ENCODE peak calls at places on chromosomes 2 and 18, in nine cellular contexts. One of them, this sample, is unnamed.
A peak's percentile ranks its signal among the peaks of the same experiment; 100 is the strongest.

GRCh38 chr2:222805591-222806304 is 55.1 kb upstream of the ACSL3 start:
- DNase-seq in ovary: no peak
- DNase-seq in IMR-90: no peak
- DNase-seq in uterus: no peak
- DNase-seq in heart left ventricle: peak; percentile 38
- DNase-seq in suprapubic skin: no peak
- DNase-seq in body of pancreas: peak; percentile 22
- DNase-seq in A549: no peak
- DNase-seq in K562: no peak
- DNase-seq in this sample: no peak

GRCh38 chr2:192051533-192051932 is 143.2 kb downstream of the TMEFF2 start:
- DNase-seq in suprapubic skin: no peak
- DNase-seq in uterus: no peak
- DNase-seq in ovary: no peak
- DNase-seq in K562: no peak
- DNase-seq in IMR-90: no peak
- DNase-seq in A549: no peak
- DNase-seq in body of pancreas: no peak
- DNase-seq in heart left ventricle: no peak
- DNase-seq in this sample: no peak

GRCh38 chr2:61910603-61911002 is 5.1 kb downstream of the COMMD1 start:
- DNase-seq in A549: no peak
- DNase-seq in K562: no peak
- DNase-seq in suprapubic skin: no peak
- DNase-seq in ovary: no peak
- DNase-seq in heart left ventricle: no peak
- DNase-seq in body of pancreas: peak; percentile 18
- DNase-seq in uterus: no peak
- DNase-seq in IMR-90: no peak
- DNase-seq in this sample: no peak

GRCh38 chr2:96623116-96623515 is 15.0 kb downstream of the KANSL3 start:
- DNase-seq in body of pancreas: no peak
- DNase-seq in uterus: no peak
- DNase-seq in suprapubic skin: no peak
- DNase-seq in A549: no peak
- DNase-seq in IMR-90: peak; percentile 33
- DNase-seq in ovary: no peak
- DNase-seq in K562: no peak
- DNase-seq in heart left ventricle: no peak
- DNase-seq in this sample: no peak

GRCh38 chr2:182606728-182607681 is 109.1 kb upstream of the DNAJC10 start:
- DNase-seq in IMR-90: no peak
- DNase-seq in uterus: no peak
- DNase-seq in K562: no peak
- DNase-seq in suprapubic skin: no peak
- DNase-seq in body of pancreas: no peak
- DNase-seq in A549: no peak
- DNase-seq in heart left ventricle: no peak
- DNase-seq in ovary: no peak
- DNase-seq in this sample: no peak

GRCh38 chr18:64276736-64277135 is 127.8 kb upstream of the LINC00305 start:
- DNase-seq in ovary: no peak
- DNase-seq in suprapubic skin: no peak
- DNase-seq in heart left ventricle: peak; percentile 36
- DNase-seq in K562: no peak
- DNase-seq in A549: no peak
- DNase-seq in IMR-90: no peak
- DNase-seq in uterus: no peak
- DNase-seq in body of pancreas: no peak
- DNase-seq in this sample: no peak

GRCh38 chr2:65064728-65065552 is 8.7 kb downstream of the CEP68 start:
- DNase-seq in heart left ventricle: peak; percentile 79
- DNase-seq in A549: peak; percentile 85
- DNase-seq in suprapubic skin: peak; percentile 86
- DNase-seq in ovary: peak; percentile 53
- DNase-seq in body of pancreas: peak; percentile 62
- DNase-seq in uterus: peak; percentile 45
- DNase-seq in K562: peak; percentile 58
- DNase-seq in IMR-90: peak; percentile 96
- DNase-seq in this sample: peak; percentile 70

GRCh38 chr2:238489431-238489830 is 62.7 kb downstream of the ASB1 start:
- DNase-seq in body of pancreas: no peak
- DNase-seq in A549: no peak
- DNase-seq in K562: no peak
- DNase-seq in suprapubic skin: no peak
- DNase-seq in ovary: no peak
- DNase-seq in IMR-90: no peak
- DNase-seq in uterus: no peak
- DNase-seq in heart left ventricle: no peak
- DNase-seq in this sample: no peak

GRCh38 chr18:43774497-43774896 is 497.2 kb upstream of the SYT4 start:
- DNase-seq in A549: no peak
- DNase-seq in K562: no peak
- DNase-seq in suprapubic skin: no peak
- DNase-seq in IMR-90: no peak
- DNase-seq in body of pancreas: no peak
- DNase-seq in uterus: no peak
- DNase-seq in ovary: no peak
- DNase-seq in heart left ventricle: no peak
- DNase-seq in this sample: no peak

GRCh38 chr2:134224005-134224404 is 29.9 kb upstream of the MGAT5 start:
- DNase-seq in suprapubic skin: no peak
- DNase-seq in ovary: no peak
- DNase-seq in heart left ventricle: no peak
- DNase-seq in IMR-90: peak; percentile 86
- DNase-seq in A549: no peak
- DNase-seq in uterus: no peak
- DNase-seq in body of pancreas: no peak
- DNase-seq in K562: no peak
- DNase-seq in this sample: no peak

GRCh38 chr2:217797661-217798069 is 205.1 kb downstream of the TNS1 start:
- DNase-seq in A549: no peak
- DNase-seq in uterus: no peak
- DNase-seq in suprapubic skin: peak; percentile 73
- DNase-seq in body of pancreas: peak; percentile 83
- DNase-seq in heart left ventricle: peak; percentile 66
- DNase-seq in K562: peak; percentile 32
- DNase-seq in IMR-90: peak; percentile 30
- DNase-seq in ovary: peak; percentile 45
- DNase-seq in this sample: peak; percentile 51

GRCh38 chr2:46193356-46193755 is 103.9 kb upstream of the EPAS1 start:
- DNase-seq in K562: no peak
- DNase-seq in A549: no peak
- DNase-seq in ovary: no peak
- DNase-seq in body of pancreas: no peak
- DNase-seq in IMR-90: no peak
- DNase-seq in heart left ventricle: no peak
- DNase-seq in suprapubic skin: no peak
- DNase-seq in uterus: no peak
- DNase-seq in this sample: no peak

GRCh38 chr2:127085260-127085666 is 21.7 kb downstream of the BIN1 start:
- DNase-seq in ovary: no peak
- DNase-seq in body of pancreas: no peak
- DNase-seq in IMR-90: peak; percentile 23
- DNase-seq in K562: no peak
- DNase-seq in suprapubic skin: no peak
- DNase-seq in heart left ventricle: no peak
- DNase-seq in uterus: no peak
- DNase-seq in A549: no peak
- DNase-seq in this sample: no peak

GRCh38 chr2:168850846-168851245 is 39.4 kb downstream of the SPC25 start:
- DNase-seq in A549: no peak
- DNase-seq in IMR-90: no peak
- DNase-seq in suprapubic skin: no peak
- DNase-seq in K562: no peak
- DNase-seq in heart left ventricle: no peak
- DNase-seq in uterus: no peak
- DNase-seq in body of pancreas: no peak
- DNase-seq in ovary: no peak
- DNase-seq in this sample: no peak

GRCh38 chr2:45812039-45812500 is 160.6 kb downstream of the PRKCE start:
- DNase-seq in ovary: no peak
- DNase-seq in IMR-90: peak; percentile 86
- DNase-seq in suprapubic skin: no peak
- DNase-seq in K562: no peak
- DNase-seq in heart left ventricle: no peak
- DNase-seq in uterus: no peak
- DNase-seq in A549: no peak
- DNase-seq in body of pancreas: no peak
- DNase-seq in this sample: no peak

GRCh38 chr2:42359894-42360483 is 1.0 kb downstream of the COX7A2L start:
- DNase-seq in A549: no peak
- DNase-seq in suprapubic skin: no peak
- DNase-seq in ovary: no peak
- DNase-seq in body of pancreas: no peak
- DNase-seq in IMR-90: peak; percentile 58
- DNase-seq in K562: peak; percentile 34
- DNase-seq in heart left ventricle: no peak
- DNase-seq in uterus: no peak
- DNase-seq in this sample: no peak

GRCh38 chr2:158600155-158600802 is 143.5 kb downstream of the PKP4 start:
- DNase-seq in IMR-90: peak; percentile 95
- DNase-seq in A549: peak; percentile 40
- DNase-seq in uterus: no peak
- DNase-seq in body of pancreas: peak; percentile 44
- DNase-seq in K562: no peak
- DNase-seq in heart left ventricle: peak; percentile 66
- DNase-seq in ovary: peak; percentile 15
- DNase-seq in suprapubic skin: no peak
- DNase-seq in this sample: peak; percentile 48

GRCh38 chr2:166410828-166411472 is 35.2 kb upstream of the SCN9A start:
- DNase-seq in IMR-90: peak; percentile 96
- DNase-seq in uterus: no peak
- DNase-seq in body of pancreas: no peak
- DNase-seq in ovary: no peak
- DNase-seq in A549: peak; percentile 62
- DNase-seq in heart left ventricle: no peak
- DNase-seq in K562: no peak
- DNase-seq in suprapubic skin: no peak
- DNase-seq in this sample: no peak

GRCh38 chr2:239151201-239152131 is 249.4 kb downstream of the HDAC4 start:
- DNase-seq in body of pancreas: peak; percentile 10
- DNase-seq in ovary: no peak
- DNase-seq in K562: no peak
- DNase-seq in suprapubic skin: peak; percentile 64
- DNase-seq in IMR-90: no peak
- DNase-seq in heart left ventricle: peak; percentile 33
- DNase-seq in A549: no peak
- DNase-seq in uterus: peak; percentile 66
- DNase-seq in this sample: peak; percentile 48

GRCh38 chr2:98486374-98486981 is 41.8 kb downstream of the INPP4A start:
- DNase-seq in K562: no peak
- DNase-seq in A549: no peak
- DNase-seq in heart left ventricle: no peak
- DNase-seq in uterus: no peak
- DNase-seq in body of pancreas: no peak
- DNase-seq in ovary: no peak
- DNase-seq in IMR-90: no peak
- DNase-seq in suprapubic skin: peak; percentile 40
- DNase-seq in this sample: no peak
- TF ChIP-seq POLR2A in K562: no peak
- TF ChIP-seq POLR2A in A549: no peak
- TF ChIP-seq POLR2A in heart left ventricle: no peak
- TF ChIP-seq POLR2A in uterus: no peak
- TF ChIP-seq POLR2A in body of pancreas: no peak
- TF ChIP-seq POLR2A in ovary: no peak
- TF ChIP-seq POLR2A in IMR-90: no peak
- TF ChIP-seq POLR2A in suprapubic skin: no peak
- TF ChIP-seq POLR2A in this sample: no peak

GRCh38 chr2:863732-864450 is 86.8 kb upstream of the SNTG2 start:
- DNase-seq in A549: no peak
- DNase-seq in heart left ventricle: no peak
- DNase-seq in ovary: no peak
- DNase-seq in uterus: no peak
- DNase-seq in IMR-90: no peak
- DNase-seq in body of pancreas: no peak
- DNase-seq in K562: no peak
- DNase-seq in suprapubic skin: no peak
- DNase-seq in this sample: no peak
- TF ChIP-seq POLR2A in A549: no peak
- TF ChIP-seq POLR2A in heart left ventricle: no peak
- TF ChIP-seq POLR2A in ovary: no peak
- TF ChIP-seq POLR2A in uterus: no peak
- TF ChIP-seq POLR2A in IMR-90: no peak
- TF ChIP-seq POLR2A in body of pancreas: no peak
- TF ChIP-seq POLR2A in K562: no peak
- TF ChIP-seq POLR2A in suprapubic skin: no peak
- TF ChIP-seq POLR2A in this sample: no peak

DNA sequence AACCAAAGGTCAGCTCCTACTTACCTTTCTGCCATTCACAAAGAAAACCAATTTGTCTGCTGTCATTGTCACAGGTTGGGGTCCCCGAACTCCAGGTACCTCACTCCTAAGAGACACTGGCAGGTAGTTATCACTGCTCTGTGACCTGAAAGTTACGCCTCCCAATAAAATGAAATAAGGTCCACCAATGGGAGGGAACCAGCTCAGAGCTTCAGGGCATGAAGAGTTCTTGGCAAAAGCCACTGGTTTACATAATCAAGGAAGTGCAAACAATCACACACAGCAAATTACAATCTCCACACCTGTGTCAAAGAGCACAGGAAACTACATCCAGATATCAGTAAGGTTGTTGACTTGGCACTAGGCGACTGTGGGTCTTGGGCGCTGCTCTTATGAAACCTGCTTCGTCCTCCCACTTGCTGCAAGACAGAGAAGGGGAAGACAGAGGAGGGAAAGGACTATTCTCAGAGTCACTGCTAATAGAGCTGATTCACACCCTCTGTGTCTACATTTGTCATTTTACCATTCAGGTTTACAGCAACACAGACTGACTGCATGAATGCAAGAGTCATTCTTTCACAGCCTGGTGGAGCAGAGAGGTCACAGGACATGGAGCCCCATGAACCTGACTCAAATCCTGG is at the start of gene XDH:
- DNase-seq in body of pancreas: peak; percentile 57
- DNase-seq in uterus: no peak
- DNase-seq in ovary: no peak
- DNase-seq in heart left ventricle: no peak
- DNase-seq in K562: no peak
- DNase-seq in suprapubic skin: no peak
- DNase-seq in IMR-90: no peak
- DNase-seq in A549: peak; percentile 49
- DNase-seq in this sample: no peak
- TF ChIP-seq POLR2A in body of pancreas: no peak
- TF ChIP-seq POLR2A in uterus: no peak
- TF ChIP-seq POLR2A in ovary: no peak
- TF ChIP-seq POLR2A in heart left ventricle: no peak
- TF ChIP-seq POLR2A in K562: no peak
- TF ChIP-seq POLR2A in suprapubic skin: no peak
- TF ChIP-seq POLR2A in IMR-90: no peak
- TF ChIP-seq POLR2A in A549: no peak
- TF ChIP-seq POLR2A in this sample: no peak

DNA sequence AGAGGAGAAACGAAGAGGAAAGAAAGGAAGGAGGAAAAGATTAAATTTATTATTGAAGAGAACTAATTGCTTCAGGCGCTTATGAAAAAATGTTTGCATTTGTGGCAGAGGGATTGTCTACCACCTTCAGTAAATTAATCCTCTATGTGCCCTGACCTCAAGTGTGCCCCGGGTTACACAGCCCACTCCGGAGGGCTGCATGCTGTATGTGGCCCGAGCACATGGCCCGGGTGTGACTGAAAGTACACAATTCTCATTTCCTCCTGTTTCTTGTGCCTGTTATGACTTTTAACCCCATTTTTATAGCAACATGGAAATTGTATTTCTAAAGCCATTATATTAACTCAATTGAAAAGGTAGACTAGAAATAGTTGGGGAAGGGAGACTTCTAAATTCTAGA is 38.8 kb downstream of the ZEB2 start:
- DNase-seq in K562: no peak
- DNase-seq in IMR-90: no peak
- DNase-seq in suprapubic skin: no peak
- DNase-seq in uterus: no peak
- DNase-seq in ovary: no peak
- DNase-seq in heart left ventricle: no peak
- DNase-seq in A549: no peak
- DNase-seq in body of pancreas: no peak
- DNase-seq in this sample: no peak
- TF ChIP-seq POLR2A in K562: no peak
- TF ChIP-seq POLR2A in IMR-90: no peak
- TF ChIP-seq POLR2A in suprapubic skin: no peak
- TF ChIP-seq POLR2A in uterus: no peak
- TF ChIP-seq POLR2A in ovary: no peak
- TF ChIP-seq POLR2A in heart left ventricle: no peak
- TF ChIP-seq POLR2A in A549: no peak
- TF ChIP-seq POLR2A in body of pancreas: no peak
- TF ChIP-seq POLR2A in this sample: no peak

This sample was measured in tibial nerve.